ENCODE peak calls at places on chromosomes 16 and 17, in five cellular contexts. One of them, this sample, is unnamed. For H3K9me3, the result is how much of the 10 kb centered on the place peaks cover.

GRCh38 chr17:65557349-65558310 is 3.8 kb downstream of the AXIN2 start:
- DNase-seq in transverse colon: no peak
- DNase-seq in fibroblast of lung: no peak
- DNase-seq in HAP-1: no peak
- DNase-seq in MG63: peak
- DNase-seq in this sample: peak

GRCh38 chr17:77100009-77100408 is 40.8 kb upstream of the SEC14L1 start:
- DNase-seq in transverse colon: peak
- DNase-seq in fibroblast of lung: no peak
- DNase-seq in HAP-1: no peak
- DNase-seq in MG63: no peak
- DNase-seq in this sample: peak

GRCh38 chr17:50924300-50924699 is 58.1 kb upstream of the TOB1 start:
- DNase-seq in transverse colon: no peak
- DNase-seq in fibroblast of lung: no peak
- DNase-seq in HAP-1: no peak
- DNase-seq in MG63: no peak
- DNase-seq in this sample: no peak

GRCh38 chr17:61309857-61310256 is 89.8 kb upstream of the TBX2 start:
- DNase-seq in transverse colon: no peak
- DNase-seq in fibroblast of lung: peak
- DNase-seq in HAP-1: no peak
- DNase-seq in MG63: no peak
- DNase-seq in this sample: no peak

GRCh38 chr17:2445638-2446037 is 44.8 kb upstream of the MNT start:
- DNase-seq in transverse colon: no peak
- DNase-seq in fibroblast of lung: no peak
- DNase-seq in HAP-1: no peak
- DNase-seq in MG63: no peak
- DNase-seq in this sample: no peak

GRCh38 chr17:65061621-65062020 is 5.1 kb upstream of the GNA13 start:
- DNase-seq in transverse colon: no peak
- DNase-seq in fibroblast of lung: no peak
- DNase-seq in HAP-1: no peak
- DNase-seq in MG63: no peak
- DNase-seq in this sample: no peak

GRCh38 chr17:57595942-57596695 is 149.0 kb downstream of the CCDC182 start:
- DNase-seq in transverse colon: no peak
- DNase-seq in fibroblast of lung: no peak
- DNase-seq in HAP-1: no peak
- DNase-seq in MG63: no peak
- DNase-seq in this sample: no peak

GRCh38 chr16:16861546-16861945 is 482.6 kb downstream of the NPIPA7 start:
- DNase-seq in transverse colon: peak
- DNase-seq in fibroblast of lung: peak
- DNase-seq in HAP-1: peak
- DNase-seq in MG63: peak
- DNase-seq in this sample: peak

GRCh38 chr17:79607941-79608728 is 2.7 kb downstream of the RBFOX3 start:
- DNase-seq in transverse colon: peak
- DNase-seq in fibroblast of lung: no peak
- DNase-seq in HAP-1: peak
- DNase-seq in MG63: peak
- DNase-seq in this sample: no peak

GRCh38 chr17:81740395-81740961 is 28.4 kb downstream of the SLC25A10 start:
- DNase-seq in transverse colon: no peak
- DNase-seq in fibroblast of lung: no peak
- DNase-seq in HAP-1: no peak
- DNase-seq in MG63: no peak
- DNase-seq in this sample: no peak

GRCh38 chr16:10619271-10619849 is 39.0 kb upstream of the EMP2 start:
- DNase-seq in transverse colon: peak
- DNase-seq in fibroblast of lung: no peak
- DNase-seq in HAP-1: peak
- DNase-seq in MG63: no peak
- DNase-seq in this sample: peak

GRCh38 chr17:65850486-65850885 is 289.0 kb upstream of the AXIN2 start:
- DNase-seq in transverse colon: no peak
- DNase-seq in fibroblast of lung: peak
- DNase-seq in HAP-1: no peak
- DNase-seq in MG63: peak
- DNase-seq in this sample: no peak

GRCh38 chr16:11155284-11155806 is 100.7 kb downstream of the SOCS1 start:
- DNase-seq in transverse colon: no peak
- DNase-seq in fibroblast of lung: peak
- DNase-seq in HAP-1: no peak
- DNase-seq in MG63: no peak
- DNase-seq in this sample: no peak

GRCh38 chr16:55901756-55902155 is 26.6 kb upstream of the CES5A start:
- DNase-seq in transverse colon: no peak
- DNase-seq in fibroblast of lung: no peak
- DNase-seq in HAP-1: no peak
- DNase-seq in MG63: no peak
- DNase-seq in this sample: no peak

GRCh38 chr16:82584553-82585152 is 42.1 kb upstream of the CDH13 start:
- DNase-seq in transverse colon: no peak
- DNase-seq in fibroblast of lung: no peak
- DNase-seq in HAP-1: no peak
- DNase-seq in MG63: no peak
- DNase-seq in this sample: no peak

GRCh38 chr16:69039333-69039941 is 66.0 kb upstream of the HAS3 start:
- DNase-seq in transverse colon: no peak
- DNase-seq in fibroblast of lung: peak
- DNase-seq in HAP-1: no peak
- DNase-seq in MG63: no peak
- DNase-seq in this sample: no peak

DNA sequence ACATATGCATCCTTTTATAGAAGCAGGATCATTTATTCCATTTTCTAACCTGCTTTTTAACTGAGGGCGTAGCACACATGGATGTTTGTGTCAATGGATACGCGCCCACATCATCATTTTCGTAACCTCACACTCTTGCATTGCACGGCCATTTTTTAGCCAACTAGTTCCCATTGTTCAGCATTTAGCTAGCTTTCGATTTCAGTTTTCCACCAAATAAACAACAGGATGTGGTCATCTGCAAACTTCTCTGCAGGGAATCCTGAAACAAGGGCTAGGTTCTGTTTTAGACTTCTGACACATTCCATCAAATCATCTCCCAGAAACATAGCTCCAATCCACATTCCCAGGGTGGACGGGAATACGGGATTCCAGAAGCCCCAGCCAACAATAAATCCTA is 6.4 kb downstream of the CYB561 start:
- DNase-seq in transverse colon: no peak
- DNase-seq in fibroblast of lung: peak
- DNase-seq in HAP-1: no peak
- DNase-seq in MG63: no peak
- DNase-seq in this sample: no peak
- H3K4me3 ChIP-seq in transverse colon: no peak
- H3K4me3 ChIP-seq in fibroblast of lung: no peak
- H3K4me3 ChIP-seq in HAP-1: no peak
- H3K4me3 ChIP-seq in MG63: no peak
- H3K4me3 ChIP-seq in this sample: no peak

GRCh38 chr16:60087530-60087929 is 1353.4 kb upstream of the GOT2 start:
- DNase-seq in transverse colon: no peak
- DNase-seq in fibroblast of lung: no peak
- DNase-seq in HAP-1: no peak
- DNase-seq in MG63: no peak
- DNase-seq in this sample: no peak
- H3K9me3 ChIP-seq in transverse colon: under half
- H3K9me3 ChIP-seq in fibroblast of lung: under half
- H3K9me3 ChIP-seq in HAP-1: under half
- H3K9me3 ChIP-seq in MG63: under half
- H3K9me3 ChIP-seq in this sample: under half

DNA sequence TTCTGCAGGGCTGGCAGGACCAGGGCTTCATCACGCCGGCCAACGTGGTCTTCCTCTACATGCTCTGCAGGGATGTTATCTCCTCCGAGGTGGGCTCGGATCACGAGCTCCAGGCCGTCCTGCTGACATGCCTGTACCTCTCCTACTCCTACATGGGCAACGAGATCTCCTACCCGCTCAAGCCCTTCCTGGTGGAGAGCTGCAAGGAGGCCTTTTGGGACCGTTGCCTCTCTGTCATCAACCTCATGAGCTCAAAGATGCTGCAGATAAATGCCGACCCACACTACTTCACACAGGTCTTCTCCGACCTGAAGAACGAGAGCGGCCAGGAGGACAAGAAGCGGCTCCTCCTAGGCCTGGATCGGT is 1.4 kb downstream of the CDK5R1 start:
- DNase-seq in transverse colon: no peak
- DNase-seq in fibroblast of lung: no peak
- DNase-seq in HAP-1: no peak
- DNase-seq in MG63: no peak
- DNase-seq in this sample: no peak
- H3K4me3 ChIP-seq in transverse colon: no peak
- H3K4me3 ChIP-seq in fibroblast of lung: no peak
- H3K4me3 ChIP-seq in HAP-1: peak
- H3K4me3 ChIP-seq in MG63: no peak
- H3K4me3 ChIP-seq in this sample: no peak

DNA sequence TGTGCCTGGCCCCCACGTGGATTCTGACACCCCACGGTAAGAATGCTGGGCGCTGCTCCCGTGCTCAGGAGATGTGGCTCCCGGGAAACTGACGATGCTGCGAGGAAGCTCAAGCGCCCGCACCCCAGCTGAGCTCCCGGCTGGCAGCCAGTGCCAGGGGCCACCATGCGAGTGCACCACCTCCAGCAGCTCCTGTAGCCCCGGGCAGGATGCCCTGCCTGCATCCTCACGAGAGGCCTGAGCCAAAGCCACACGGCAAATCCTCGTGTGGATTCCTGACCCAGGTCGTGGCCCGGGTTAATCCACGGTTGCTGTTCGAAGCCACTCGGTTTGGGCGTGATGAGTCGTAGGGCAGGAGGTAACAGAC is 11.6 kb upstream of the DPEP1 start:
- DNase-seq in transverse colon: no peak
- DNase-seq in fibroblast of lung: no peak
- DNase-seq in HAP-1: no peak
- DNase-seq in MG63: peak
- DNase-seq in this sample: no peak
- H3K9me3 ChIP-seq in transverse colon: under half
- H3K9me3 ChIP-seq in fibroblast of lung: under half
- H3K9me3 ChIP-seq in HAP-1: under half
- H3K9me3 ChIP-seq in MG63: under half
- H3K9me3 ChIP-seq in this sample: under half

GRCh38 chr17:44832821-44833220 is 2.7 kb upstream of the GJC1 start:
- DNase-seq in transverse colon: no peak
- DNase-seq in fibroblast of lung: no peak
- DNase-seq in HAP-1: no peak
- DNase-seq in MG63: no peak
- DNase-seq in this sample: no peak

GRCh38 chr17:44831270-44831770 is 1.2 kb upstream of the GJC1 start:
- DNase-seq in transverse colon: no peak
- DNase-seq in fibroblast of lung: no peak
- DNase-seq in HAP-1: no peak
- DNase-seq in MG63: no peak
- DNase-seq in this sample: no peak

GRCh38 chr17:44829558-44830358 is at the start of gene GJC1:
- DNase-seq in transverse colon: peak
- DNase-seq in fibroblast of lung: no peak
- DNase-seq in HAP-1: peak
- DNase-seq in MG63: peak
- DNase-seq in this sample: no peak

GRCh38 chr17:44828919-44829557 is 1.0 kb downstream of the GJC1 start:
- DNase-seq in transverse colon: no peak
- DNase-seq in fibroblast of lung: peak
- DNase-seq in HAP-1: peak
- DNase-seq in MG63: no peak
- DNase-seq in this sample: no peak

GRCh38 chr17:44830359-44831269 is 527 bp upstream of the GJC1 start:
- DNase-seq in transverse colon: peak
- DNase-seq in fibroblast of lung: peak
- DNase-seq in HAP-1: peak
- DNase-seq in MG63: peak
- DNase-seq in this sample: no peak
- H3K4me3 ChIP-seq in transverse colon: peak
- H3K4me3 ChIP-seq in fibroblast of lung: peak
- H3K4me3 ChIP-seq in HAP-1: peak
- H3K4me3 ChIP-seq in MG63: peak
- H3K4me3 ChIP-seq in this sample: peak

GRCh38 chr17:22267019-22267418 is 574.7 kb downstream of the KCNJ18 start:
- DNase-seq in transverse colon: no peak
- DNase-seq in fibroblast of lung: no peak
- DNase-seq in HAP-1: no peak
- DNase-seq in MG63: no peak
- DNase-seq in this sample: no peak

GRCh38 chr17:22268214-22268911 is 576.0 kb downstream of the KCNJ18 start:
- DNase-seq in transverse colon: no peak
- DNase-seq in fibroblast of lung: no peak
- DNase-seq in HAP-1: no peak
- DNase-seq in MG63: peak
- DNase-seq in this sample: no peak

GRCh38 chr17:22268912-22269220 is 576.5 kb downstream of the KCNJ18 start:
- DNase-seq in transverse colon: no peak
- DNase-seq in fibroblast of lung: no peak
- DNase-seq in HAP-1: no peak
- DNase-seq in MG63: no peak
- DNase-seq in this sample: no peak

GRCh38 chr17:22265807-22266206 is 573.5 kb downstream of the KCNJ18 start:
- DNase-seq in transverse colon: no peak
- DNase-seq in fibroblast of lung: no peak
- DNase-seq in HAP-1: no peak
- DNase-seq in MG63: no peak
- DNase-seq in this sample: no peak

GRCh38 chr17:22266231-22266630 is 573.9 kb downstream of the KCNJ18 start:
- DNase-seq in transverse colon: no peak
- DNase-seq in fibroblast of lung: no peak
- DNase-seq in HAP-1: no peak
- DNase-seq in MG63: peak
- DNase-seq in this sample: no peak
- H3K9me3 ChIP-seq in transverse colon: under half
- H3K9me3 ChIP-seq in fibroblast of lung: under half
- H3K9me3 ChIP-seq in HAP-1: under half
- H3K9me3 ChIP-seq in MG63: under half
- H3K9me3 ChIP-seq in this sample: under half

GRCh38 chr17:75511270-75511609 is 4.1 kb downstream of the CASKIN2 start:
- DNase-seq in transverse colon: no peak
- DNase-seq in fibroblast of lung: no peak
- DNase-seq in HAP-1: no peak
- DNase-seq in MG63: no peak
- DNase-seq in this sample: no peak
- H3K4me3 ChIP-seq in transverse colon: no peak
- H3K4me3 ChIP-seq in fibroblast of lung: no peak
- H3K4me3 ChIP-seq in HAP-1: no peak
- H3K4me3 ChIP-seq in MG63: no peak
- H3K4me3 ChIP-seq in this sample: no peak